ENCODE peak calls at places on chromosomes 11 and 22, in six cellular contexts. One of them, this sample, is unnamed.

GRCh38 chr11:59756845-59757244 is 1.7 kb downstream of the STX3 start:
- DNase-seq in IMR-90: peak
- DNase-seq in neuronal stem cell: no peak
- DNase-seq in H9: peak
- DNase-seq in H1: no peak
- DNase-seq in trophoblast cell: peak
- DNase-seq in this sample: peak

GRCh38 chr11:122850076-122850631 is 11.9 kb downstream of the CRTAM start:
- DNase-seq in IMR-90: peak
- DNase-seq in neuronal stem cell: no peak
- DNase-seq in H9: peak
- DNase-seq in H1: no peak
- DNase-seq in trophoblast cell: peak
- DNase-seq in this sample: peak

GRCh38 chr11:79344765-79345164 is 96.1 kb downstream of the TENM4 start:
- DNase-seq in IMR-90: no peak
- DNase-seq in neuronal stem cell: no peak
- DNase-seq in H9: no peak
- DNase-seq in H1: no peak
- DNase-seq in trophoblast cell: no peak
- DNase-seq in this sample: no peak

GRCh38 chr11:67668191-67668551 is 6.3 kb downstream of the ALDH3B2 start:
- DNase-seq in IMR-90: no peak
- DNase-seq in neuronal stem cell: no peak
- DNase-seq in H9: no peak
- DNase-seq in H1: no peak
- DNase-seq in trophoblast cell: no peak
- DNase-seq in this sample: no peak

GRCh38 chr11:45649544-45650165 is 15.8 kb downstream of the CHST1 start:
- DNase-seq in IMR-90: no peak
- DNase-seq in neuronal stem cell: no peak
- DNase-seq in H9: no peak
- DNase-seq in H1: peak
- DNase-seq in trophoblast cell: no peak
- DNase-seq in this sample: no peak

GRCh38 chr11:120471131-120471530 is 40.4 kb upstream of the GRIK4 start:
- DNase-seq in IMR-90: peak
- DNase-seq in neuronal stem cell: no peak
- DNase-seq in H9: no peak
- DNase-seq in H1: no peak
- DNase-seq in trophoblast cell: no peak
- DNase-seq in this sample: peak

GRCh38 chr11:119317592-119318239 is 786 bp upstream of the MCAM start:
- DNase-seq in IMR-90: no peak
- DNase-seq in neuronal stem cell: no peak
- DNase-seq in H9: no peak
- DNase-seq in H1: no peak
- DNase-seq in trophoblast cell: peak
- DNase-seq in this sample: no peak

GRCh38 chr11:12239396-12240298 is 129.3 kb downstream of the MICAL2 start:
- DNase-seq in IMR-90: peak
- DNase-seq in neuronal stem cell: no peak
- DNase-seq in H9: no peak
- DNase-seq in H1: no peak
- DNase-seq in trophoblast cell: no peak
- DNase-seq in this sample: no peak

GRCh38 chr11:93216511-93217121 is 18.8 kb upstream of the SLC36A4 start:
- DNase-seq in IMR-90: no peak
- DNase-seq in neuronal stem cell: no peak
- DNase-seq in H9: no peak
- DNase-seq in H1: no peak
- DNase-seq in trophoblast cell: no peak
- DNase-seq in this sample: no peak

GRCh38 chr22:31291716-31292644 is at the start of gene PIK3IP1:
- DNase-seq in IMR-90: peak
- DNase-seq in neuronal stem cell: peak
- DNase-seq in H9: peak
- DNase-seq in H1: peak
- DNase-seq in trophoblast cell: peak
- DNase-seq in this sample: peak

GRCh38 chr22:49302530-49302929 is 525.1 kb downstream of the BRD1 start:
- DNase-seq in IMR-90: no peak
- DNase-seq in neuronal stem cell: no peak
- DNase-seq in H9: peak
- DNase-seq in H1: no peak
- DNase-seq in trophoblast cell: no peak
- DNase-seq in this sample: no peak

GRCh38 chr11:12411806-12412727 is 34.7 kb downstream of the PARVA start:
- DNase-seq in IMR-90: peak
- DNase-seq in neuronal stem cell: peak
- DNase-seq in H9: peak
- DNase-seq in H1: peak
- DNase-seq in trophoblast cell: peak
- DNase-seq in this sample: peak

GRCh38 chr11:131666006-131666405 is 295.6 kb downstream of the NTM start:
- DNase-seq in IMR-90: no peak
- DNase-seq in neuronal stem cell: no peak
- DNase-seq in H9: no peak
- DNase-seq in H1: no peak
- DNase-seq in trophoblast cell: peak
- DNase-seq in this sample: no peak

GRCh38 chr11:112100457-112100856 is 13.8 kb downstream of the SDHD start:
- DNase-seq in IMR-90: peak
- DNase-seq in neuronal stem cell: no peak
- DNase-seq in H9: no peak
- DNase-seq in H1: no peak
- DNase-seq in trophoblast cell: no peak
- DNase-seq in this sample: peak

GRCh38 chr11:57325735-57326048 is 940 bp upstream of the TNKS1BP1 start:
- DNase-seq in IMR-90: no peak
- DNase-seq in neuronal stem cell: no peak
- DNase-seq in H9: no peak
- DNase-seq in H1: no peak
- DNase-seq in trophoblast cell: peak
- DNase-seq in this sample: no peak

GRCh38 chr11:12234216-12234615 is 123.8 kb downstream of the MICAL2 start:
- DNase-seq in IMR-90: no peak
- DNase-seq in neuronal stem cell: no peak
- DNase-seq in H9: no peak
- DNase-seq in H1: no peak
- DNase-seq in trophoblast cell: peak
- DNase-seq in this sample: no peak

GRCh38 chr22:27258773-27259172 is 542.8 kb downstream of the MN1 start:
- DNase-seq in IMR-90: no peak
- DNase-seq in neuronal stem cell: no peak
- DNase-seq in H9: no peak
- DNase-seq in H1: no peak
- DNase-seq in trophoblast cell: no peak
- DNase-seq in this sample: no peak

GRCh38 chr22:23744001-23744400 is 6.9 kb downstream of the ZNF70 start:
- DNase-seq in IMR-90: no peak
- DNase-seq in neuronal stem cell: no peak
- DNase-seq in H9: no peak
- DNase-seq in H1: no peak
- DNase-seq in trophoblast cell: no peak
- DNase-seq in this sample: no peak

GRCh38 chr11:62400760-62401159 is 18.1 kb upstream of the SCGB1A1 start:
- DNase-seq in IMR-90: peak
- DNase-seq in neuronal stem cell: no peak
- DNase-seq in H9: no peak
- DNase-seq in H1: no peak
- DNase-seq in trophoblast cell: no peak
- DNase-seq in this sample: peak

GRCh38 chr11:60838132-60838531 is 3.8 kb upstream of the CCDC86 start:
- DNase-seq in IMR-90: peak
- DNase-seq in neuronal stem cell: no peak
- DNase-seq in H9: peak
- DNase-seq in H1: no peak
- DNase-seq in trophoblast cell: no peak
- DNase-seq in this sample: peak

GRCh38 chr11:76656571-76657081 is 13.9 kb downstream of the LRRC32 start:
- DNase-seq in IMR-90: no peak
- DNase-seq in neuronal stem cell: no peak
- DNase-seq in H9: peak
- DNase-seq in H1: no peak
- DNase-seq in trophoblast cell: no peak
- DNase-seq in this sample: no peak

GRCh38 chr22:28181332-28181731 is 262.3 kb upstream of the PITPNB start:
- DNase-seq in IMR-90: peak
- DNase-seq in neuronal stem cell: no peak
- DNase-seq in H9: no peak
- DNase-seq in H1: no peak
- DNase-seq in trophoblast cell: no peak
- DNase-seq in this sample: no peak

DNA sequence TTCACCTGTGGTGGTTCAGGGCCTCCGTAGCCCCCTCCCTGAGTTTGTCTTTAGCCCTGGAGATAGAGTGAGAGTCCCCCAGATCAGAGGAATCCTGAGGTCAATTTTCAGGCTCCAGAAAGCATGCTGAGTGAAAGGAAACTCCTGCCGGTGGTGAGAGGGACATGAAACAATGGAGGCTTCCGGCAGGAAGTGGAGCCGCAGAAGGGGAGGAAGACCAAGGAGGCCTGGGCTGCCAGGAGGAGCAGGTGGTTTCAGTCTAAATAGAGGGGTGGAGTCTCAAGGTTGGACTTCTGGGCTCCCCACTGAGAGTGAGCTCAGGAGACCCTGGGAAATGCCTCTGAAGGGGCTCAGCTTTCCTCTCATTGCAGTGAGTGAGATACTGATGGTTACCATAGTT is 10.6 kb downstream of the SLCO2B1 start:
- DNase-seq in IMR-90: no peak
- DNase-seq in neuronal stem cell: no peak
- DNase-seq in H9: no peak
- DNase-seq in H1: no peak
- DNase-seq in trophoblast cell: no peak
- DNase-seq in this sample: no peak
- H2AFZ ChIP-seq in IMR-90: no peak
- H2AFZ ChIP-seq in neuronal stem cell: peak
- H2AFZ ChIP-seq in H9: no peak
- H2AFZ ChIP-seq in H1: no peak
- H2AFZ ChIP-seq in trophoblast cell: no peak
- H2AFZ ChIP-seq in this sample: no peak

DNA sequence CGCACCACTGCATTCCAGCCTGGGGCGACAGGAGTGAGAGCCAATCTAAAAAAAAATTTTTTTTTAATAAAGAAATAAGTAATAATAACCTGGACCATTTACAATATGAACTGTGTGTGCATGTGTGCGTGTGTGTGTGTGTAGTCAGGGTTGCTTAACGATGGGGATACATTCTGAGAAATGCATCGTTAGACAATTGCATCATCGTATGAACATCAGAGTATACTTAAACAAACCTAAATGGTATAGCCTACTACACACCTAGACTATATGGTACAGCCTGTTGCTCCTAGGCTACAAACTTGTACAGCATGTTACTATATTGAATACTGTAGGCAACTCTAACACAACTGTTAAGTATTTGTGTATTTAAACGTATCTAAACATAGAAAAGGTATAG is 26.4 kb downstream of the RDX start:
- DNase-seq in IMR-90: no peak
- DNase-seq in neuronal stem cell: no peak
- DNase-seq in H9: no peak
- DNase-seq in H1: no peak
- DNase-seq in trophoblast cell: no peak
- DNase-seq in this sample: no peak
- H4K91ac ChIP-seq in IMR-90: no peak
- H4K91ac ChIP-seq in neuronal stem cell: no peak
- H4K91ac ChIP-seq in H9: no peak
- H4K91ac ChIP-seq in H1: no peak
- H4K91ac ChIP-seq in trophoblast cell: no peak
- H4K91ac ChIP-seq in this sample: no peak

GRCh38 chr11:133986545-133986944 is 29.8 kb upstream of the IGSF9B start:
- DNase-seq in IMR-90: no peak
- DNase-seq in neuronal stem cell: no peak
- DNase-seq in H9: no peak
- DNase-seq in H1: no peak
- DNase-seq in trophoblast cell: no peak
- DNase-seq in this sample: no peak
- H2AFZ ChIP-seq in IMR-90: no peak
- H2AFZ ChIP-seq in neuronal stem cell: no peak
- H2AFZ ChIP-seq in H9: no peak
- H2AFZ ChIP-seq in H1: no peak
- H2AFZ ChIP-seq in trophoblast cell: no peak
- H2AFZ ChIP-seq in this sample: no peak

GRCh38 chr11:66459138-66459778 is 7.4 kb upstream of the PELI3 start:
- DNase-seq in IMR-90: no peak
- DNase-seq in neuronal stem cell: no peak
- DNase-seq in H9: no peak
- DNase-seq in H1: no peak
- DNase-seq in trophoblast cell: no peak
- DNase-seq in this sample: peak

GRCh38 chr11:66462010-66462409 is 4.7 kb upstream of the PELI3 start:
- DNase-seq in IMR-90: no peak
- DNase-seq in neuronal stem cell: no peak
- DNase-seq in H9: no peak
- DNase-seq in H1: no peak
- DNase-seq in trophoblast cell: no peak
- DNase-seq in this sample: no peak

GRCh38 chr11:66454828-66455227 is 11.9 kb upstream of the PELI3 start:
- DNase-seq in IMR-90: no peak
- DNase-seq in neuronal stem cell: no peak
- DNase-seq in H9: no peak
- DNase-seq in H1: no peak
- DNase-seq in trophoblast cell: no peak
- DNase-seq in this sample: no peak

GRCh38 chr11:66454253-66454652 is 12.5 kb upstream of the PELI3 start:
- DNase-seq in IMR-90: no peak
- DNase-seq in neuronal stem cell: no peak
- DNase-seq in H9: no peak
- DNase-seq in H1: no peak
- DNase-seq in trophoblast cell: peak
- DNase-seq in this sample: no peak

GRCh38 chr11:66457826-66458225 is 8.9 kb upstream of the PELI3 start:
- DNase-seq in IMR-90: no peak
- DNase-seq in neuronal stem cell: no peak
- DNase-seq in H9: no peak
- DNase-seq in H1: no peak
- DNase-seq in trophoblast cell: peak
- DNase-seq in this sample: no peak
- H4K91ac ChIP-seq in IMR-90: no peak
- H4K91ac ChIP-seq in neuronal stem cell: no peak
- H4K91ac ChIP-seq in H9: no peak
- H4K91ac ChIP-seq in H1: no peak
- H4K91ac ChIP-seq in trophoblast cell: no peak
- H4K91ac ChIP-seq in this sample: no peak